ENCODE peak calls at places on chromosomes 12 and 14, in nine cellular contexts. L is activated T-helper 9 cell treated with anti-CD3 and anti-CD28 coated beads, Interleukin-2, amount 50 U/mL, for 16 hours; G is AG09319; N is hepatic stellate cell; A is LoVo; Q is substantia nigra; R is central memory CD8-positive, alpha-beta T cell; C is tibial nerve; D is uterus. M is an unnamed sample.
A peak's percentile ranks its signal among the peaks of the same experiment; 100 is the strongest.

GRCh38 chr14:22096511-22096890 is 422.9 kb upstream of the OR4E1 start:
- DNase-seq in D (no peak), R (no peak), N (no peak), Q (no peak), G (no peak), C (no peak), L (no peak), A (no peak), M (no peak)

GRCh38 chr12:52037248-52037861 is 13.9 kb upstream of the NR4A1 start:
- DNase-seq in A (peak; percentile 65), N (peak; percentile 69), Q (no peak), L (no peak), R (no peak), C (no peak), G (no peak), D (peak; percentile 88), M (peak; percentile 54)

GRCh38 chr12:5204271-5204670 is 160.6 kb downstream of the KCNA5 start:
- DNase-seq in R (no peak), D (no peak), G (no peak), Q (no peak), A (no peak), L (no peak), C (no peak), N (no peak), M (no peak)

GRCh38 chr12:104291867-104292524 is 11.5 kb upstream of the EID3 start:
- DNase-seq in D (no peak), N (no peak), Q (no peak), C (no peak), G (no peak), R (no peak), A (no peak), L (no peak), M (no peak)

GRCh38 chr12:108633081-108633533 is 587 bp downstream of the SELPLG start:
- DNase-seq in G (no peak), R (no peak), L (no peak), D (no peak), C (no peak), N (no peak), A (no peak), Q (no peak), M (no peak)

GRCh38 chr12:102905229-102905628 is 11.8 kb downstream of the PAH start:
- DNase-seq in A (no peak), C (no peak), G (no peak), N (no peak), D (no peak), R (no peak), L (no peak), Q (no peak), M (no peak)

GRCh38 chr12:131834798-131835615 is 6.8 kb downstream of the MMP17 start:
- DNase-seq in Q (no peak), A (no peak), G (no peak), N (no peak), R (no peak), D (no peak), C (no peak), L (no peak), M (no peak)

GRCh38 chr14:46582826-46583225 is 68.8 kb downstream of the RPL10L start:
- DNase-seq in N (no peak), L (no peak), C (no peak), G (no peak), D (no peak), A (no peak), Q (no peak), R (no peak), M (no peak)

GRCh38 chr14:83255015-83255726 is 1721.5 kb upstream of the SEL1L start:
- DNase-seq in A (no peak), D (no peak), Q (no peak), G (no peak), R (no peak), C (no peak), N (no peak), L (no peak), M (no peak)

GRCh38 chr14:104288272-104288671 is 149.9 kb downstream of the KIF26A start:
- DNase-seq in C (no peak), L (no peak), G (no peak), R (no peak), A (no peak), N (no peak), D (no peak), Q (no peak), M (no peak)

GRCh38 chr14:63100597-63100996 is 55.3 kb upstream of the KCNH5 start:
- DNase-seq in C (no peak), R (no peak), N (no peak), G (no peak), D (no peak), Q (no peak), L (no peak), A (no peak), M (no peak)

GRCh38 chr14:103538291-103539055 is 9.5 kb downstream of the TRMT61A start:
- DNase-seq in L (no peak), A (no peak), R (no peak), N (no peak), C (no peak), G (no peak), Q (no peak), D (peak; percentile 61), M (no peak)

GRCh38 chr12:64412458-64412857 is 8.3 kb downstream of the XPOT start:
- DNase-seq in N (no peak), L (no peak), C (no peak), A (no peak), G (no peak), D (no peak), R (no peak), Q (no peak), M (no peak)

GRCh38 chr14:22231022-22231421 is 358.0 kb downstream of the DAD1 start:
- DNase-seq in N (no peak), D (no peak), A (no peak), C (no peak), L (no peak), Q (no peak), R (no peak), G (no peak), M (peak; percentile 28)

GRCh38 chr12:65823481-65824313 is 586 bp upstream of the HMGA2 start:
- DNase-seq in D (peak; percentile 17), Q (no peak), N (peak; percentile 72), L (no peak), C (no peak), R (no peak), G (no peak), A (peak; percentile 78), M (no peak)

M was measured in memory B cell.